ENCODE peak calls at places on chromosomes 6 and 20, in nine cellular contexts. M is adrenal gland, O is H54, B is uterus, E is IMR-90, N is esophagus squamous epithelium, I is A549, J is heart left ventricle, X is right lobe of liver. K is an unnamed sample.

GRCh38 chr6:22631101-22631500 is 61.7 kb downstream of the HDGFL1 start:
- DNase-seq in M (no peak), O (no peak), B (peak; percentile 59), E (peak; percentile 65), N (no peak), I (no peak), J (no peak), X (no peak), K (no peak)

GRCh38 chr6:88179692-88180091 is 13.5 kb upstream of the CNR1 start:
- DNase-seq in M (no peak), O (no peak), B (no peak), E (no peak), N (no peak), I (no peak), J (no peak), X (no peak), K (no peak)

GRCh38 chr6:72963946-72964345 is 261.4 kb downstream of the KHDC1L start:
- DNase-seq in M (no peak), O (no peak), B (no peak), E (peak; percentile 43), N (no peak), I (no peak), J (no peak), X (no peak), K (no peak)

GRCh38 chr20:58755751-58756524 is 63.3 kb downstream of the NPEPL1 start:
- DNase-seq in M (no peak), O (no peak), B (no peak), E (no peak), N (no peak), I (no peak), J (no peak), X (no peak), K (no peak)

GRCh38 chr6:27096834-27097511 is 150.5 kb upstream of the PRSS16 start:
- DNase-seq in M (no peak), O (no peak), B (no peak), E (peak; percentile 75), N (no peak), I (peak; percentile 47), J (peak; percentile 70), X (no peak), K (peak; percentile 75)

GRCh38 chr6:149924206-149924932 is 1.4 kb upstream of the RAET1G start:
- DNase-seq in M (no peak), O (no peak), B (no peak), E (no peak), N (no peak), I (no peak), J (no peak), X (no peak), K (no peak)

GRCh38 chr6:113668712-113669408 is 188.3 kb upstream of the MARCKS start:
- DNase-seq in M (no peak), O (no peak), B (no peak), E (no peak), N (no peak), I (no peak), J (no peak), X (no peak), K (no peak)

GRCh38 chr6:157244175-157244574 is 79.1 kb downstream of the TMEM242 start:
- DNase-seq in M (peak; percentile 51), O (no peak), B (no peak), E (peak; percentile 60), N (no peak), I (no peak), J (no peak), X (no peak), K (no peak)

GRCh38 chr6:104184036-104184435 is 675.7 kb downstream of the HACE1 start:
- DNase-seq in M (no peak), O (no peak), B (no peak), E (no peak), N (no peak), I (no peak), J (no peak), X (no peak), K (no peak)

GRCh38 chr6:125057392-125058246 is 95.4 kb downstream of the RNF217 start:
- DNase-seq in M (no peak), O (no peak), B (no peak), E (no peak), N (no peak), I (no peak), J (no peak), X (peak; percentile 75), K (no peak)

GRCh38 chr6:41408982-41409381 is 73.6 kb downstream of the NCR2 start:
- DNase-seq in M (no peak), O (no peak), B (no peak), E (no peak), N (no peak), I (no peak), J (no peak), X (no peak), K (no peak)

GRCh38 chr20:51321343-51322163 is 221.0 kb downstream of the NFATC2 start:
- DNase-seq in M (no peak), O (no peak), B (no peak), E (no peak), N (no peak), I (no peak), J (no peak), X (no peak), K (no peak)

GRCh38 chr6:143806282-143807102 is 36.6 kb upstream of the LTV1 start:
- DNase-seq in M (peak; percentile 38), O (no peak), B (no peak), E (peak; percentile 88), N (peak; percentile 0), I (no peak), J (no peak), X (no peak), K (peak; percentile 57)

GRCh38 chr20:4113546-4113945 is 98.2 kb upstream of the RNF24 start:
- DNase-seq in M (no peak), O (no peak), B (no peak), E (no peak), N (no peak), I (no peak), J (no peak), X (no peak), K (no peak)

DNA sequence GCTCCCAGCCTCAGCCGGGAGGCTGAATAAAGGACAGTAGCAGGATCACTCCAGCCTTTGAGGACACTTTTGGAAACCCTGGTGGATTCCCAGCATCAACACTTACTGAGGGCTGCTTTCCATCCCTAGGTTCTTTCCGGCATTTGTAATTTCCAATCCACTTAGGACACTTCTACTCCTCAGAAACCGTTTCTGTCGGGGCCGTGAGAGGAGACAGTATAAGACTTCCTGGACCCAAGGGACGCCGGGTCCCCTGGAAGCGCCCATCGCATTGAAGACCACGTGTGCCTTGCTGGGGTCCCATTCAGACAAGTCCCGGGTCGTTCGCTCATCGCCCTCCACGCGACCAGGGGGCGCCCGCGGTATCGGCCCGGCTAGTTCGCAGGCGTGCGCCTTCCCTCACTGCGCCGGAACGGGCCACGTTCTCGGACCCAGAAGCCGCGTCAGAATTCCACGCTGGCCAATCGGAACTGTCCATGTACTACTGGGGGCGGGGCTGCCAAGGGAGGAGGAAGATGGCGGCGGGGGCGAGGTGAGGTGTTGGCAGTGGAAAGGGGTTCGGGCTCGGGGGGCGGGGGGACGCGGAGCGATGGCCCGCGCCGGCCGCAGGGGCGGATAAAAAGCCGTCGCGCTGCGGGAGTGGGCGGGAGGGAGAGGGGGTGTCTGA is at the start of gene NUS1:
- DNase-seq in M (peak; percentile 98), O (peak; percentile 77), B (peak; percentile 96), E (peak; percentile 96), N (peak; percentile 83), I (peak; percentile 91), J (peak; percentile 98), X (peak; percentile 98), K (peak; percentile 99)
- TF ChIP-seq POLR2A in M (peak; percentile 20), O (no peak), B (peak; percentile 57), E (peak; percentile 52), N (no peak), I (peak; percentile 17), J (peak; percentile 44), X (peak; percentile 39), K (peak; percentile 69)

DNA sequence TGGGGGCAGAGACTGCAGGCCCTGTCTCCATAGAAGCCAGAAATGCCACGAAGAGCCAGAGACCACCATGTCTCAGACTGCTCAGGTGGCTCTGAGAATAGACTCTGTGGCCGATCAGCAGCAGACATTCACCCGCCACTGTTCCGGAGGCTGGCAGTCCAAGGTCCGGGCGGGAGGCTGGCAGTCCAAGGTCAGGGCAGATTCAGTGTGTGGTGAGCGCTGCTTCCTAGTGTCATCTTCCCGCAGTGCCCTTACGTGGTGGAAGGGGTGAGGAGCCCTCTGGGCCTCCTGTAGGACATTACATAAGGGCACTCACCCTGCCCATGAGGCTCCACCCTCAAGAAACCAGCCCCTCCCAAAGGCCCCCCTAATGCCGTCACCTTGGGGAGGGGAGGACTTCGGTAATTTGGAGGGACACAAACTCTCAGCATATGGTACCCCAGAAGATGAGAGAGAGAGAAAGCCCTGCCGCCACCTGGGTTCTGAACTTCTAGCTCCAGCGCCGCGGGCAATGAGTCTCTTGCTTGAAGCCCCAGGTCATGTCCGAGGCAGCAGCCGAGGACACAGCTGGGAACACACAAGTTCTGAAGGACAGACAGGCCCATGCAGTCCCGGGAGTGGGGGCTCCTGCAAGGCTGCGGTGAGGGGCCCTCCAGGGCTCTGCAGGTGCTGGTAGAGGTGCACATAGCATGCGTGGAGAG is 36.4 kb downstream of the DACT2 start:
- DNase-seq in M (no peak), O (no peak), B (no peak), E (no peak), N (no peak), I (no peak), J (no peak), X (peak; percentile 82), K (no peak)
- TF ChIP-seq POLR2A in M (no peak), O (no peak), B (no peak), E (no peak), N (no peak), I (no peak), J (no peak), X (no peak), K (no peak)

DNA sequence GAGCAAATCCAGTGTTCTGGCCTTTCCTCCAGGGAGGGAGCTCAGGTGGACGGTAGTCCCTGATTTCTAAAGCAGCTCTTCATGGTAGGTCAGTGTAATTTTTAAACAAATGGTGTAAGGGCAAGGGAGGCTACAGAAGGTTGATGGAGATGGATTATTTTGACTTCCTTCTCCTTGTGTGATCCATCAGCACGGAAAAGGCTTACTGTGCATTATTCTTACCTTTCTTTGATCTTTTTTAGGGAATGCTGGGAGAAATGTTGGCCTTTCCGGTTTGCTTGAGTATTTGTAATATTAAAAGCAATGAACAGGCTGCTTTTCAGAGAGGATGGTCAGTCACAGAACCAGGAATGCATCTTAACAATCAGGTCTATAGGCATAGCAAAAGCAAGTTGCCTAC is 487.0 kb upstream of the BTBD3 start:
- DNase-seq in M (no peak), O (no peak), B (no peak), E (no peak), N (no peak), I (no peak), J (no peak), X (no peak), K (no peak)
- TF ChIP-seq POLR2A in M (no peak), O (no peak), B (no peak), E (no peak), N (no peak), I (no peak), J (no peak), X (no peak), K (no peak)

DNA sequence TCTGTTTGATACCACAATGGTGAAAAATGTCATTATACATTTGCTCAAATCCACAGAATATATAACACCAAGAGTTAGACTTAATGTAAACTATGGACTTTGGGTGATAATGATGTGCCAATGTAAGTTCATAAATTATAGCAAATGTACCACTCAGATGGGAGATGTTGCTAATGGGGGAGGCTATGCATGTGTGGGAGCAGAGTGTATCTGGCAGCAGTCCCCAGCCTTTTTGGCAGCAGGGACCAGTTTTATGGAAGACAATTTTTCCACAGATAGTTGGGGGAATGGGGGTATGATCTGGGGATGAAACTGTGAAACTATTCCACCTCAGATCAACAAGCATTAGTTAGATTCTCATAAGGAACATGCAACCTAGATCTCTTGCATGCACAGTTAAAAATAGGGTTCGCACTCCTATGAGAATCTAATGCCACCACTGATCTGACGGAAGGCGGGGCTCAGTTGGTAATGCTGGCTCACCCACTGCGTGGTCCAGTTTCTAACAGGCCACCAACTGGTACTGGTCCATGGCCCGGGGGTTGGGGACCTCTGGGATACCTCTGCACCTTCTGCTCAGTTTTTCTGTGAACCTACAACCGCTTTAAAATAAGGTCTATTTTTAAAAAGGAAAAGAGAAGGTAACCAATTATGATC is 8.0 kb downstream of the HLA-DQA1 start:
- DNase-seq in M (no peak), O (no peak), B (no peak), E (no peak), N (no peak), I (no peak), J (no peak), X (no peak), K (no peak)
- TF ChIP-seq POLR2A in M (no peak), O (no peak), B (no peak), E (no peak), N (no peak), I (no peak), J (no peak), X (no peak), K (no peak)